ENCODE peak calls at places on chromosomes 13 and 19, in four cellular contexts. R is body of pancreas, V is dorsolateral prefrontal cortex, U is esophagus squamous epithelium. A is an unnamed sample.

GRCh38 chr13:25916119-25916518 is 135.7 kb downstream of the SHISA2 start:
- DNase-seq in R (no peak), V (no peak), U (no peak), A (no peak)

GRCh38 chr13:37059848-37060192 is 332 bp upstream of the SUPT20H start:
- DNase-seq in R (no peak), V (no peak), U (no peak), A (no peak)

GRCh38 chr13:114068723-114069322 is 63.6 kb downstream of the RASA3 start:
- DNase-seq in R (no peak), V (no peak), U (no peak), A (no peak)

GRCh38 chr13:40600145-40600751 is 66.2 kb downstream of the FOXO1 start:
- DNase-seq in R (no peak), V (no peak), U (no peak), A (no peak)

GRCh38 chr13:21625366-21625765 is 21.4 kb upstream of the MICU2 start:
- DNase-seq in R (no peak), V (no peak), U (no peak), A (no peak)

GRCh38 chr13:24161980-24162517 is 1.5 kb downstream of the SPATA13 start:
- DNase-seq in R (peak), V (no peak), U (no peak), A (no peak)

GRCh38 chr13:30755678-30756077 is 20.3 kb downstream of the ALOX5AP start:
- DNase-seq in R (no peak), V (no peak), U (no peak), A (no peak)

GRCh38 chr13:81874253-81874652 is 1533.3 kb upstream of the SPRY2 start:
- DNase-seq in R (no peak), V (no peak), U (no peak), A (no peak)

GRCh38 chr13:31773538-31773937 is 34.2 kb downstream of the RXFP2 start:
- DNase-seq in R (no peak), V (no peak), U (no peak), A (no peak)

GRCh38 chr19:46115396-46116109 is 8.9 kb downstream of the IGFL3 start:
- DNase-seq in R (no peak), V (peak), U (no peak), A (no peak)

GRCh38 chr13:40116008-40116407 is 460.5 kb downstream of the COG6 start:
- DNase-seq in R (peak), V (no peak), U (no peak), A (no peak)

GRCh38 chr19:53538378-53539109 is 599 bp downstream of the ZNF331 start:
- DNase-seq in R (peak), V (no peak), U (no peak), A (no peak)

GRCh38 chr13:85419611-85420010 is 379.6 kb downstream of the SLITRK6 start:
- DNase-seq in R (no peak), V (no peak), U (no peak), A (no peak)

GRCh38 chr19:1244693-1245451 is 3.3 kb downstream of the ATP5F1D start:
- DNase-seq in R (peak), V (peak), U (no peak), A (no peak)

GRCh38 chr19:45607071-45608029 is 5.3 kb upstream of the GPR4 start:
- DNase-seq in R (peak), V (peak), U (no peak), A (no peak)

GRCh38 chr13:41944635-41945401 is 16.1 kb downstream of the VWA8 start:
- DNase-seq in R (no peak), V (no peak), U (no peak), A (no peak)

GRCh38 chr13:26979334-26979733 is 192.3 kb downstream of the USP12 start:
- DNase-seq in R (no peak), V (no peak), U (no peak), A (no peak)

GRCh38 chr19:48102870-48103751 is 7.5 kb downstream of the PLA2G4C start:
- DNase-seq in R (no peak), V (no peak), U (no peak), A (no peak)

GRCh38 chr19:29666634-29667389 is 1.6 kb downstream of the PLEKHF1 start:
- DNase-seq in R (peak), V (no peak), U (no peak), A (no peak)

GRCh38 chr13:27419333-27419732 is 5.1 kb upstream of the GTF3A start:
- DNase-seq in R (no peak), V (no peak), U (no peak), A (no peak)

GRCh38 chr19:34173145-34173956 is 1.0 kb downstream of the LSM14A start:
- DNase-seq in R (peak), V (no peak), U (no peak), A (peak)

GRCh38 chr13:45538382-45538781 is 73.6 kb downstream of the COG3 start:
- DNase-seq in R (no peak), V (no peak), U (no peak), A (no peak)

GRCh38 chr13:41028051-41028450 is 8.9 kb upstream of the ELF1 start:
- DNase-seq in R (no peak), V (no peak), U (no peak), A (no peak)

GRCh38 chr19:16064209-16064889 is 11.9 kb upstream of the TPM4 start:
- DNase-seq in R (no peak), V (no peak), U (no peak), A (no peak)

GRCh38 chr19:32255566-32256295 is 89.7 kb upstream of the ZNF507 start:
- DNase-seq in R (no peak), V (no peak), U (no peak), A (no peak)

GRCh38 chr19:14015454-14016035 is 9.4 kb upstream of the RFX1 start:
- DNase-seq in R (no peak), V (no peak), U (no peak), A (no peak)

GRCh38 chr19:1068111-1069001 is 1.4 kb downstream of the ARHGAP45 start:
- DNase-seq in R (no peak), V (no peak), U (no peak), A (no peak)

GRCh38 chr13:39385621-39386231 is 217.3 kb downstream of the LHFPL6 start:
- DNase-seq in R (no peak), V (no peak), U (no peak), A (no peak)

GRCh38 chr19:15198006-15198356 is 2.8 kb downstream of the NOTCH3 start:
- DNase-seq in R (no peak), V (no peak), U (no peak), A (no peak)

GRCh38 chr13:35646061-35646774 is 169.7 kb upstream of the MAB21L1 start:
- DNase-seq in R (no peak), V (no peak), U (no peak), A (no peak)

GRCh38 chr19:3062165-3063105 is at the start of gene TLE5:
- DNase-seq in R (peak), V (peak), U (no peak), A (peak)

GRCh38 chr13:66076417-66076816 is 1153.7 kb downstream of the PCDH9 start:
- DNase-seq in R (no peak), V (no peak), U (no peak), A (no peak)

GRCh38 chr19:7516878-7517277 is 975 bp downstream of the ZNF358 start:
- DNase-seq in R (no peak), V (no peak), U (no peak), A (no peak)
- H3K27ac ChIP-seq in R (peak), V (peak), U (peak), A (peak)

GRCh38 chr19:40797166-40797962 is 1.6 kb upstream of the EGLN2 start:
- DNase-seq in R (no peak), V (no peak), U (no peak), A (no peak)
- H3K27ac ChIP-seq in R (peak), V (no peak), U (peak), A (peak)

DNA sequence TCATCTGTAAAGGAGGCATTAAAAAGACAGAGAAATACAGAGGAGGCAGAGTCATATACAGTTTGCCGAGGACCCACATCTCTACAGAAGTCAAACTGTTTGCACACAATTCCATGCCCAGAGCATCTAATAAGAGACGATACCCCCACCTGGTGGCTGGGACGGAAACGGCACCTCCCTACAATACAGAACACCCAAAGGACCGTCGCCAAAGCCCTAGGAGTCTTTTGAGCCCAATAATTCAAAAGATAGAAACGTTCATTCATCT is 703 bp upstream of the PLEKHG2 start:
- DNase-seq in R (peak), V (peak), U (peak), A (peak)
- H3K27ac ChIP-seq in R (peak), V (peak), U (peak), A (peak)

GRCh38 chr13:110237895-110238294 is 69.1 kb downstream of the COL4A1 start:
- DNase-seq in R (no peak), V (no peak), U (no peak), A (no peak)
- H3K27ac ChIP-seq in R (peak), V (no peak), U (peak), A (no peak)

DNA sequence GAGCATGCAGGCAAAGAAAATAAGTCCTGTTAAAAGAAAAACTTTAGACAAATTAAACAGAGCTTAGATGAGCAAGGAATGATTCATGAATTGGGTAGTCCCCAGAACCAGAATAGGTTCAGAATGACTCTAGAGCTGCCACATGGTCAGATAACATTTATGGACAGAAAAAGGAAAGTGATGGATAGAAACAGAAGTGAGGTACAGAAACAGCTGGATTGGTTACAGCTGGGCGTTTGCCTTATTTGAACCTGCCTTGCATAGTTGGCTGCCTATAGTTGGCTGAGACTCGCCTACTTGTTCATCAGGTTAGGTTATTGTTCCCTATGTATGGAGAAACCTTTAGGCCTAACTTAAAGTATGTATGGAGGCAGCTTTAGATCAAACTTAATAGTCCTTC is 35.4 kb downstream of the WDFY2 start:
- DNase-seq in R (no peak), V (no peak), U (no peak), A (no peak)
- H3K27ac ChIP-seq in R (no peak), V (peak), U (peak), A (peak)

GRCh38 chr19:17245535-17245984 is at the start of gene NR2F6:
- DNase-seq in R (no peak), V (no peak), U (no peak), A (no peak)

GRCh38 chr19:17246681-17247425 is 1.1 kb upstream of the NR2F6 start:
- DNase-seq in R (peak), V (no peak), U (no peak), A (no peak)

GRCh38 chr19:17244618-17245534 is 843 bp downstream of the NR2F6 start:
- DNase-seq in R (peak), V (no peak), U (no peak), A (no peak)

GRCh38 chr19:17249887-17250548 is 4.3 kb upstream of the NR2F6 start:
- DNase-seq in R (no peak), V (no peak), U (no peak), A (no peak)

GRCh38 chr19:17248011-17248776 is 2.5 kb upstream of the NR2F6 start:
- DNase-seq in R (peak), V (no peak), U (no peak), A (no peak)
- H3K27ac ChIP-seq in R (peak), V (no peak), U (peak), A (no peak)

GRCh38 chr19:6732803-6733337 is 4.5 kb downstream of the GPR108 start:
- DNase-seq in R (no peak), V (no peak), U (no peak), A (no peak)

GRCh38 chr19:6730153-6730804 is 7.1 kb downstream of the GPR108 start:
- DNase-seq in R (peak), V (peak), U (no peak), A (peak)

GRCh38 chr19:6729573-6730152 is 7.7 kb downstream of the GPR108 start:
- DNase-seq in R (no peak), V (no peak), U (no peak), A (no peak)

GRCh38 chr19:6731822-6732221 is 5.6 kb downstream of the GPR108 start:
- DNase-seq in R (no peak), V (no peak), U (no peak), A (no peak)

DNA sequence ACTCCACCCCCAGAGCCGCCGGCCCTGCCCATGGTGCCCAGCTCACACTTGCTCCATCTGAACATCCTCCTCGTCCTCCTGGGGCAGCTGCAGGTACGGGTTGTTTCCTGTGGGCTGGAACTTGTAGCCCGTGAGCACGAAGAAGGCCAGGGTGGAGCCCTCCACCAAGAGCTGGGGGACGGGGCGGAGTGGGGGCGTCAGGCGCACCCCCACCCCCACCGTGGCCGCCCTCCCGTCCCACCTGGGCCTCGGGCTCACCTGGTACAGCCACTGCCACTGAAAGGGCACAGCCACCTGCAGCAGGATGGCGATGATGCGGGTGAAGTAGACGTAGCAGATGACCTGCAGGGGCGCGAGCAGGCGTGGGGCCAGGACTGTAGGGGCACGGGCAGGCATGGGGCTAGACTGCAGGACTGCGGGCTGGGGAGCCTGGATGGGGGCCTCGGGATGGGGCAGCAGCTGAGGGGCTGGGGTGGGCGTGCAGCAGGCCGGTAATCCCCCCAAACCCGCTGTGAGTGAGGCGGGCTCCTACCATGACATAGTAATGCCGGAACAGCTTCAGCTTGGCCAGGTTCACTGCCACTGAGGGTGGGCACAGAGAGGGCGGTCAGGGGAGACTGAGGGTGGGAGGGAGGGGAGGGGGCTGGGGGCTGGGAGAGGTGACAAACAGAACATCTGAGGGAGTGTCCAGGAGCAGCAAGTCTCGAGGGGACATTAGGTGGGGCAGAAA is 6.3 kb downstream of the GPR108 start:
- DNase-seq in R (no peak), V (no peak), U (no peak), A (no peak)
- H3K27ac ChIP-seq in R (peak), V (no peak), U (no peak), A (no peak)

GRCh38 chr13:28658796-28659610 is at the start of gene POMP:
- DNase-seq in R (peak), V (peak), U (peak), A (peak)
- H3K27ac ChIP-seq in R (peak), V (peak), U (peak), A (peak)

GRCh38 chr13:48429886-48430285 is 17.0 kb upstream of the LPAR6 start:
- DNase-seq in R (no peak), V (no peak), U (no peak), A (no peak)

GRCh38 chr13:48434203-48434602 is 21.3 kb upstream of the LPAR6 start:
- DNase-seq in R (no peak), V (no peak), U (no peak), A (no peak)

GRCh38 chr13:48431431-48431830 is 18.5 kb upstream of the LPAR6 start:
- DNase-seq in R (no peak), V (no peak), U (no peak), A (no peak)

GRCh38 chr13:48429036-48429435 is 16.1 kb upstream of the LPAR6 start:
- DNase-seq in R (no peak), V (no peak), U (no peak), A (no peak)

GRCh38 chr13:48431987-48432615 is 19.2 kb upstream of the LPAR6 start:
- DNase-seq in R (no peak), V (no peak), U (no peak), A (no peak)
- H3K27ac ChIP-seq in R (no peak), V (no peak), U (peak), A (peak)

GRCh38 chr19:55227241-55228014 is 1.1 kb downstream of the TMEM86B start:
- DNase-seq in R (no peak), V (no peak), U (no peak), A (no peak)
- H3K27ac ChIP-seq in R (no peak), V (no peak), U (no peak), A (no peak)